ENCODE peak calls at places on chromosome 9, in six cellular contexts. One of them, this sample, is unnamed.

GRCh38 chr9:134136117-134136996 is 475 bp downstream of the WDR5 start:
- DNase-seq in coronary artery: no peak
- DNase-seq in NT2/D1: no peak
- DNase-seq in erythroblast: peak; percentile 68
- DNase-seq in NCI-H2081: no peak
- DNase-seq in substantia nigra: no peak
- DNase-seq in this sample: no peak

GRCh38 chr9:18359335-18359734 is 114.6 kb upstream of the ADAMTSL1 start:
- DNase-seq in coronary artery: no peak
- DNase-seq in NT2/D1: no peak
- DNase-seq in erythroblast: no peak
- DNase-seq in NCI-H2081: no peak
- DNase-seq in substantia nigra: no peak
- DNase-seq in this sample: no peak

GRCh38 chr9:79711874-79712273 is 140.1 kb downstream of the TLE4 start:
- DNase-seq in coronary artery: no peak
- DNase-seq in NT2/D1: no peak
- DNase-seq in erythroblast: no peak
- DNase-seq in NCI-H2081: no peak
- DNase-seq in substantia nigra: no peak
- DNase-seq in this sample: no peak

GRCh38 chr9:75088646-75089368 is 493 bp downstream of the OSTF1 start:
- DNase-seq in coronary artery: no peak
- DNase-seq in NT2/D1: no peak
- DNase-seq in erythroblast: peak; percentile 66
- DNase-seq in NCI-H2081: peak; percentile 63
- DNase-seq in substantia nigra: peak; percentile 53
- DNase-seq in this sample: no peak

GRCh38 chr9:102642651-102643050 is 352.5 kb upstream of the CYLC2 start:
- DNase-seq in coronary artery: no peak
- DNase-seq in NT2/D1: peak; percentile 22
- DNase-seq in erythroblast: no peak
- DNase-seq in NCI-H2081: no peak
- DNase-seq in substantia nigra: no peak
- DNase-seq in this sample: no peak

GRCh38 chr9:135038331-135038730 is 49.1 kb upstream of the OLFM1 start:
- DNase-seq in coronary artery: peak; percentile 31
- DNase-seq in NT2/D1: no peak
- DNase-seq in erythroblast: no peak
- DNase-seq in NCI-H2081: no peak
- DNase-seq in substantia nigra: no peak
- DNase-seq in this sample: no peak

GRCh38 chr9:96383165-96383939 is at the start of gene SLC35D2:
- DNase-seq in coronary artery: peak; percentile 77
- DNase-seq in NT2/D1: no peak
- DNase-seq in erythroblast: peak; percentile 39
- DNase-seq in NCI-H2081: peak; percentile 31
- DNase-seq in substantia nigra: no peak
- DNase-seq in this sample: no peak

GRCh38 chr9:113369583-113370140 is 7.1 kb downstream of the HDHD3 start:
- DNase-seq in coronary artery: no peak
- DNase-seq in NT2/D1: no peak
- DNase-seq in erythroblast: no peak
- DNase-seq in NCI-H2081: no peak
- DNase-seq in substantia nigra: no peak
- DNase-seq in this sample: no peak

GRCh38 chr9:135075234-135076142 is 12.0 kb upstream of the OLFM1 start:
- DNase-seq in coronary artery: peak; percentile 78
- DNase-seq in NT2/D1: no peak
- DNase-seq in erythroblast: no peak
- DNase-seq in NCI-H2081: no peak
- DNase-seq in substantia nigra: peak; percentile 17
- DNase-seq in this sample: no peak

GRCh38 chr9:78783743-78784142 is 486.8 kb downstream of the PSAT1 start:
- DNase-seq in coronary artery: no peak
- DNase-seq in NT2/D1: no peak
- DNase-seq in erythroblast: no peak
- DNase-seq in NCI-H2081: no peak
- DNase-seq in substantia nigra: no peak
- DNase-seq in this sample: no peak

GRCh38 chr9:17783227-17783626 is 204.4 kb downstream of the SH3GL2 start:
- DNase-seq in coronary artery: no peak
- DNase-seq in NT2/D1: no peak
- DNase-seq in erythroblast: no peak
- DNase-seq in NCI-H2081: no peak
- DNase-seq in substantia nigra: no peak
- DNase-seq in this sample: no peak

GRCh38 chr9:12657998-12658397 is 35.2 kb upstream of the TYRP1 start:
- DNase-seq in coronary artery: no peak
- DNase-seq in NT2/D1: no peak
- DNase-seq in erythroblast: no peak
- DNase-seq in NCI-H2081: no peak
- DNase-seq in substantia nigra: no peak
- DNase-seq in this sample: no peak

GRCh38 chr9:37004424-37004935 is 29.6 kb downstream of the PAX5 start:
- DNase-seq in coronary artery: no peak
- DNase-seq in NT2/D1: no peak
- DNase-seq in erythroblast: no peak
- DNase-seq in NCI-H2081: no peak
- DNase-seq in substantia nigra: no peak
- DNase-seq in this sample: no peak

GRCh38 chr9:128094950-128095544 is 27.0 kb downstream of the SLC25A25 start:
- DNase-seq in coronary artery: peak; percentile 73
- DNase-seq in NT2/D1: no peak
- DNase-seq in erythroblast: no peak
- DNase-seq in NCI-H2081: no peak
- DNase-seq in substantia nigra: no peak
- DNase-seq in this sample: no peak

GRCh38 chr9:137315581-137316011 is 13.5 kb upstream of the NRARP start:
- DNase-seq in coronary artery: peak; percentile 71
- DNase-seq in NT2/D1: no peak
- DNase-seq in erythroblast: no peak
- DNase-seq in NCI-H2081: no peak
- DNase-seq in substantia nigra: no peak
- DNase-seq in this sample: no peak

GRCh38 chr9:93011114-93011513 is 47.4 kb upstream of the SUSD3 start:
- DNase-seq in coronary artery: no peak
- DNase-seq in NT2/D1: no peak
- DNase-seq in erythroblast: no peak
- DNase-seq in NCI-H2081: no peak
- DNase-seq in substantia nigra: no peak
- DNase-seq in this sample: no peak

GRCh38 chr9:87725356-87725899 is 491 bp upstream of the CTSL start:
- DNase-seq in coronary artery: no peak
- DNase-seq in NT2/D1: no peak
- DNase-seq in erythroblast: peak; percentile 82
- DNase-seq in NCI-H2081: no peak
- DNase-seq in substantia nigra: no peak
- DNase-seq in this sample: no peak

This sample was measured in T follicular helper cell.